ENCODE peak calls at places on chromosomes 5 and 9, in five cellular contexts. One of them, this sample, is unnamed.

GRCh38 chr5:1507961-1508678 is 15.6 kb downstream of the LPCAT1 start:
- DNase-seq in NCI-H1417: no peak
- DNase-seq in A172: no peak
- DNase-seq in HCT116: no peak
- DNase-seq in GM19239: no peak
- DNase-seq in this sample: no peak

GRCh38 chr5:8864053-8864452 is 681.8 kb downstream of the SEMA5A start:
- DNase-seq in GM19239: no peak
- DNase-seq in HCT116: no peak
- DNase-seq in NCI-H1417: no peak
- DNase-seq in A172: peak
- DNase-seq in this sample: peak

GRCh38 chr9:128863647-128864046 is 18.1 kb downstream of the KYAT1 start:
- DNase-seq in NCI-H1417: peak
- DNase-seq in HCT116: peak
- DNase-seq in A172: peak
- DNase-seq in GM19239: peak
- DNase-seq in this sample: peak

GRCh38 chr5:38376404-38376803 is 118.0 kb downstream of the EGFLAM start:
- DNase-seq in A172: no peak
- DNase-seq in GM19239: no peak
- DNase-seq in NCI-H1417: no peak
- DNase-seq in HCT116: no peak
- DNase-seq in this sample: no peak

GRCh38 chr9:122192261-122192875 is 32.7 kb downstream of the MORN5 start:
- DNase-seq in HCT116: no peak
- DNase-seq in NCI-H1417: peak
- DNase-seq in A172: no peak
- DNase-seq in GM19239: no peak
- DNase-seq in this sample: no peak

GRCh38 chr5:76737846-76738245 is 21.9 kb downstream of the F2R start:
- DNase-seq in GM19239: no peak
- DNase-seq in NCI-H1417: no peak
- DNase-seq in A172: no peak
- DNase-seq in HCT116: no peak
- DNase-seq in this sample: no peak

GRCh38 chr9:78606011-78606410 is 309.1 kb downstream of the PSAT1 start:
- DNase-seq in A172: no peak
- DNase-seq in NCI-H1417: peak
- DNase-seq in GM19239: no peak
- DNase-seq in HCT116: no peak
- DNase-seq in this sample: no peak

GRCh38 chr9:135148386-135148785 is 60.9 kb downstream of the OLFM1 start:
- DNase-seq in A172: no peak
- DNase-seq in NCI-H1417: no peak
- DNase-seq in HCT116: no peak
- DNase-seq in GM19239: no peak
- DNase-seq in this sample: no peak

GRCh38 chr5:140243855-140244254 is 59.0 kb downstream of the PFDN1 start:
- DNase-seq in GM19239: no peak
- DNase-seq in HCT116: no peak
- DNase-seq in A172: no peak
- DNase-seq in NCI-H1417: peak
- DNase-seq in this sample: no peak

GRCh38 chr5:84383296-84383815 is 1.3 kb downstream of the EDIL3 start:
- DNase-seq in A172: no peak
- DNase-seq in GM19239: no peak
- DNase-seq in NCI-H1417: no peak
- DNase-seq in HCT116: no peak
- DNase-seq in this sample: no peak

GRCh38 chr5:53411388-53411787 is 69.0 kb upstream of the FST start:
- DNase-seq in HCT116: no peak
- DNase-seq in NCI-H1417: no peak
- DNase-seq in GM19239: no peak
- DNase-seq in A172: no peak
- DNase-seq in this sample: no peak

GRCh38 chr5:100537946-100538345 is 2.8 kb downstream of the FAM174A start:
- DNase-seq in A172: no peak
- DNase-seq in HCT116: no peak
- DNase-seq in NCI-H1417: no peak
- DNase-seq in GM19239: no peak
- DNase-seq in this sample: no peak

This sample was measured in NCI-H460.